ENCODE peak calls at places on chromosomes 2 and 18, in six cellular contexts. One of them, this sample, is unnamed.

GRCh38 chr2:219331560-219332213 is 857 bp downstream of the RESP18 start:
- DNase-seq in HepG2: no peak
- DNase-seq in HCEC 1CT: no peak
- DNase-seq in stomach: no peak
- DNase-seq in cardiac muscle cell: peak
- DNase-seq in activated naive CD4-positive, alpha-beta T cell treated with anti-CD3 and anti-CD28 coated beads, Interleukin-2, amount 10 ng/mL, durations not matched to agents 7 days and 5 days: peak
- DNase-seq in this sample: peak

GRCh38 chr18:31684279-31685096 is at the start of gene B4GALT6:
- DNase-seq in HepG2: no peak
- DNase-seq in HCEC 1CT: peak
- DNase-seq in stomach: no peak
- DNase-seq in cardiac muscle cell: peak
- DNase-seq in activated naive CD4-positive, alpha-beta T cell treated with anti-CD3 and anti-CD28 coated beads, Interleukin-2, amount 10 ng/mL, durations not matched to agents 7 days and 5 days: peak
- DNase-seq in this sample: peak

GRCh38 chr2:43943323-43943722 is 52.5 kb downstream of the LRPPRC start:
- DNase-seq in HepG2: no peak
- DNase-seq in HCEC 1CT: no peak
- DNase-seq in stomach: no peak
- DNase-seq in cardiac muscle cell: no peak
- DNase-seq in activated naive CD4-positive, alpha-beta T cell treated with anti-CD3 and anti-CD28 coated beads, Interleukin-2, amount 10 ng/mL, durations not matched to agents 7 days and 5 days: no peak
- DNase-seq in this sample: no peak

GRCh38 chr2:219495531-219496122 is 3.1 kb upstream of the GMPPA start:
- DNase-seq in HepG2: peak
- DNase-seq in HCEC 1CT: peak
- DNase-seq in stomach: peak
- DNase-seq in cardiac muscle cell: peak
- DNase-seq in activated naive CD4-positive, alpha-beta T cell treated with anti-CD3 and anti-CD28 coated beads, Interleukin-2, amount 10 ng/mL, durations not matched to agents 7 days and 5 days: peak
- DNase-seq in this sample: peak

GRCh38 chr2:61530365-61531148 is 7.6 kb downstream of the XPO1 start:
- DNase-seq in HepG2: no peak
- DNase-seq in HCEC 1CT: no peak
- DNase-seq in stomach: no peak
- DNase-seq in cardiac muscle cell: peak
- DNase-seq in activated naive CD4-positive, alpha-beta T cell treated with anti-CD3 and anti-CD28 coated beads, Interleukin-2, amount 10 ng/mL, durations not matched to agents 7 days and 5 days: no peak
- DNase-seq in this sample: no peak

GRCh38 chr18:47883771-47884413 is 46.6 kb downstream of the SMAD2 start:
- DNase-seq in HepG2: no peak
- DNase-seq in HCEC 1CT: peak
- DNase-seq in stomach: no peak
- DNase-seq in cardiac muscle cell: peak
- DNase-seq in activated naive CD4-positive, alpha-beta T cell treated with anti-CD3 and anti-CD28 coated beads, Interleukin-2, amount 10 ng/mL, durations not matched to agents 7 days and 5 days: no peak
- DNase-seq in this sample: no peak

GRCh38 chr2:17578466-17578928 is 38.0 kb downstream of the VSNL1 start:
- DNase-seq in HepG2: peak
- DNase-seq in HCEC 1CT: no peak
- DNase-seq in stomach: no peak
- DNase-seq in cardiac muscle cell: no peak
- DNase-seq in activated naive CD4-positive, alpha-beta T cell treated with anti-CD3 and anti-CD28 coated beads, Interleukin-2, amount 10 ng/mL, durations not matched to agents 7 days and 5 days: no peak
- DNase-seq in this sample: no peak

GRCh38 chr18:48728204-48728833 is 189.5 kb downstream of the CTIF start:
- DNase-seq in HepG2: no peak
- DNase-seq in HCEC 1CT: peak
- DNase-seq in stomach: no peak
- DNase-seq in cardiac muscle cell: peak
- DNase-seq in activated naive CD4-positive, alpha-beta T cell treated with anti-CD3 and anti-CD28 coated beads, Interleukin-2, amount 10 ng/mL, durations not matched to agents 7 days and 5 days: no peak
- DNase-seq in this sample: no peak

GRCh38 chr18:44770641-44771040 is 90.0 kb downstream of the SETBP1 start:
- DNase-seq in HepG2: no peak
- DNase-seq in HCEC 1CT: no peak
- DNase-seq in stomach: no peak
- DNase-seq in cardiac muscle cell: peak
- DNase-seq in activated naive CD4-positive, alpha-beta T cell treated with anti-CD3 and anti-CD28 coated beads, Interleukin-2, amount 10 ng/mL, durations not matched to agents 7 days and 5 days: no peak
- DNase-seq in this sample: no peak

This sample was measured in HuH-7.